ENCODE peak calls at places on chromosomes 1 and 21, in five cellular contexts. P is HL-60, Q is A549, S is colonic mucosa, K is prostate gland. O is an unnamed sample.

GRCh38 chr1:173377266-173377665 is 99.9 kb upstream of the PRDX6 start:
- DNase-seq in P (no peak), K (no peak), S (no peak), Q (no peak), O (no peak)

GRCh38 chr1:10489291-10490055 is 14.7 kb downstream of the PEX14 start:
- DNase-seq in S (no peak), P (no peak), K (no peak), Q (no peak), O (no peak)

GRCh38 chr1:74504125-74505065 is 8.0 kb downstream of the LRRC53 start:
- DNase-seq in K (no peak), S (peak), Q (peak), P (peak), O (peak)

GRCh38 chr1:199298825-199299224 is 660.0 kb downstream of the PTPRC start:
- DNase-seq in S (no peak), K (no peak), P (no peak), Q (no peak), O (no peak)

GRCh38 chr1:244280221-244280620 is 171.5 kb downstream of the ADSS2 start:
- DNase-seq in P (no peak), K (no peak), S (no peak), Q (no peak), O (no peak)

GRCh38 chr1:1778827-1779675 is 781 bp upstream of the NADK start:
- DNase-seq in S (peak), K (peak), P (peak), Q (peak), O (peak)

GRCh38 chr1:208329291-208329690 is 85.1 kb upstream of the PLXNA2 start:
- DNase-seq in S (no peak), K (no peak), Q (no peak), P (no peak), O (no peak)

GRCh38 chr1:67898033-67898726 is 64.9 kb upstream of the GNG12 start:
- DNase-seq in P (no peak), S (no peak), Q (no peak), K (no peak), O (no peak)

GRCh38 chr1:214542275-214543199 is 8.9 kb downstream of the PTPN14 start:
- DNase-seq in K (no peak), P (no peak), S (no peak), Q (no peak), O (no peak)

GRCh38 chr1:229781453-229781852 is 155.4 kb downstream of the URB2 start:
- DNase-seq in P (no peak), Q (no peak), S (peak), K (peak), O (peak)

GRCh38 chr1:63024132-63024531 is 240.2 kb downstream of the ATG4C start:
- DNase-seq in P (no peak), K (no peak), Q (no peak), S (no peak), O (no peak)

GRCh38 chr1:155003227-155003765 is 694 bp downstream of the ZBTB7B start:
- DNase-seq in Q (no peak), S (peak), P (peak), K (no peak), O (peak)
- H3K27ac ChIP-seq in Q (peak), S (peak), P (peak), K (peak), O (peak)

GRCh38 chr1:118461154-118461553 is 276.1 kb upstream of the SPAG17 start:
- DNase-seq in P (no peak), S (no peak), K (no peak), Q (no peak), O (no peak)
- TF ChIP-seq CTCF in P (no peak), S (no peak), K (no peak), Q (no peak), O (no peak)

GRCh38 chr1:8257621-8258020 is 60.3 kb upstream of the SLC45A1 start:
- DNase-seq in S (no peak), Q (no peak), K (no peak), P (no peak), O (no peak)
- H3K27ac ChIP-seq in S (no peak), Q (peak), K (peak), P (no peak), O (peak)

DNA sequence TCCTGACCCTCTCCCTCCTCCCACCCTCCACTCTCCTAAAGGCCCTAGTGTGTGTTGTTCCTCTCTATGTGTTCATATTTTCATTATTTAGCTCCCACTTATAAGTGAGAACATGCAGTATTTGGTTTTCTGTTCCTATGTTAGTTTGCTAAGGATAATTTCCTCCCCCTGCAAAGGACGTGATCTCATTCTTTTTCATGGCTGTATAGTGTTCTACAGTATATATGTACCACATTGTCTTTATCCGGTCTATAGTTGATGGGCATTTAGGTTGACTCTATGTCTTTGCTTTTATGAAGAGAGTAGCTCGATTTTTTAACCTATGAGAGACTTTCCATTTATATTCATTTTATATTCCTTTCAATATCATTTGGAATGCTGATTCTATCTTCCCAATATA is 7.9 kb upstream of the PTBP2 start:
- DNase-seq in P (no peak), Q (no peak), K (no peak), S (no peak), O (no peak)
- TF ChIP-seq CTCF in P (no peak), Q (no peak), K (no peak), S (no peak), O (no peak)

GRCh38 chr1:7712731-7713323 is 58.3 kb upstream of the VAMP3 start:
- DNase-seq in Q (no peak), P (no peak), K (no peak), S (no peak), O (no peak)
- H3K27ac ChIP-seq in Q (no peak), P (no peak), K (no peak), S (no peak), O (no peak)

DNA sequence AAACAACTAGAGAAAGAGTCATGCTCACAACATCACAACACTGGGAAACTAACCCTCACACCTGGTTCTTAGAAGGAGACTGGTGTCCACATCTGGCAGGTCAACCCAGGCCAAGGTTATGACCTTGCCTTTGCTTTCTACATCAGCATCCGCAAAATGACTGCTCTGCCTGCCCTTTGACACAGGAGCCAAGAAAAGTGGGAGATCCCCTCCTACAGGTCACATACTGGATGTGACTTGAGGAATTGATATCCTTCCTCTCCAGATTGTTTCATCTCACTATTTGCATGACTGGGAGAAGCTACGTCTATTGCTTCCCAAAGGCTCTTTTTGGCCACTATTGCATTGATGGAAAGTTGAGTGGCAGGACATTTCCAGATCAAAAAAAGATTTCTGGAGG is 115.5 kb downstream of the MIS18A start:
- DNase-seq in K (no peak), S (no peak), P (no peak), Q (no peak), O (no peak)
- TF ChIP-seq CTCF in K (no peak), S (no peak), P (no peak), Q (no peak), O (no peak)

GRCh38 chr1:80896957-80897356 is 903.8 kb upstream of the ADGRL2 start:
- DNase-seq in P (no peak), K (no peak), S (no peak), Q (no peak), O (no peak)

GRCh38 chr1:80893140-80893539 is 907.6 kb upstream of the ADGRL2 start:
- DNase-seq in S (no peak), K (no peak), Q (no peak), P (no peak), O (no peak)

GRCh38 chr1:80892452-80892995 is 908.2 kb upstream of the ADGRL2 start:
- DNase-seq in Q (no peak), P (no peak), S (no peak), K (no peak), O (no peak)
- H3K27ac ChIP-seq in Q (no peak), P (no peak), S (no peak), K (no peak), O (no peak)

GRCh38 chr1:115461526-115461925 is 123.5 kb upstream of the NGF start:
- DNase-seq in Q (peak), S (no peak), K (no peak), P (no peak), O (no peak)
- TF ChIP-seq CTCF in Q (no peak), S (no peak), K (no peak), P (no peak), O (no peak)

GRCh38 chr1:8015809-8016165 is 10.3 kb downstream of the ERRFI1 start:
- DNase-seq in Q (no peak), K (peak), P (no peak), S (no peak), O (no peak)
- H3K27ac ChIP-seq in Q (peak), K (peak), P (no peak), S (peak), O (peak)

GRCh38 chr1:235601087-235601486 is 48.5 kb downstream of the GNG4 start:
- DNase-seq in K (no peak), P (no peak), S (peak), Q (no peak), O (no peak)
- TF ChIP-seq CTCF in K (no peak), P (peak), S (no peak), Q (peak), O (no peak)